ENCODE peak calls at places on chromosome 5, in four cellular contexts. J is T-cell, Z is A549, E is non-pigmented ciliary epithelial cell. K is an unnamed sample.

GRCh38 chr5:74227081-74227480 is 413.4 kb downstream of the ENC1 start:
- DNase-seq in J (no peak), Z (no peak), E (no peak), K (no peak)

GRCh38 chr5:137126829-137127228 is 372.3 kb downstream of the SPOCK1 start:
- DNase-seq in J (no peak), Z (no peak), E (no peak), K (no peak)

GRCh38 chr5:80654054-80654390 is 430 bp upstream of the MSH3 start:
- DNase-seq in J (no peak), Z (peak; percentile 6), E (no peak), K (no peak)

GRCh38 chr5:53303105-53303504 is 177.3 kb upstream of the FST start:
- DNase-seq in J (no peak), Z (no peak), E (no peak), K (no peak)

GRCh38 chr5:91591076-91591475 is 208.0 kb upstream of the ARRDC3 start:
- DNase-seq in J (no peak), Z (peak; percentile 17), E (no peak), K (no peak)

GRCh38 chr5:92805446-92805845 is 775.6 kb downstream of the NR2F1-AS1 start:
- DNase-seq in J (no peak), Z (no peak), E (no peak), K (no peak)

GRCh38 chr5:97838214-97838613 is 655.2 kb upstream of the RIOK2 start:
- DNase-seq in J (no peak), Z (peak; percentile 6), E (peak; percentile 94), K (no peak)

GRCh38 chr5:180138976-180139730 is 67.6 kb upstream of the RNF130 start:
- DNase-seq in J (no peak), Z (no peak), E (no peak), K (no peak)

GRCh38 chr5:43616535-43616934 is 13.6 kb downstream of the NNT start:
- DNase-seq in J (no peak), Z (no peak), E (peak; percentile 14), K (no peak)

GRCh38 chr5:107602896-107603295 is 67.8 kb downstream of the EFNA5 start:
- DNase-seq in J (no peak), Z (no peak), E (no peak), K (no peak)

GRCh38 chr5:6439588-6440550 is 8.8 kb upstream of the UBE2QL1 start:
- DNase-seq in J (no peak), Z (no peak), E (no peak), K (no peak)